ENCODE peak calls at places on chromosomes 5 and 9, in four cellular contexts. W is MM.1S; U is neural progenitor cell; N is stimulated activated CD4-positive, alpha-beta T cell treated with anti-CD3 and anti-CD28 coated beads, Interleukin-1b, Interleukin-23, amount 100 ng/mL, for 4 hours. Z is an unnamed sample.

GRCh38 chr9:89770779-89771178 is 166.0 kb downstream of the GADD45G start:
- DNase-seq in W (no peak), N (no peak), U (no peak), Z (no peak)

GRCh38 chr9:107282268-107282667 is 811 bp upstream of the RAD23B start:
- DNase-seq in W (no peak), U (no peak), N (no peak), Z (no peak)

GRCh38 chr5:113489299-113489698 is 1.0 kb upstream of the MCC start:
- DNase-seq in W (peak), N (no peak), U (no peak), Z (no peak)

GRCh38 chr5:68994645-68995044 is 99.2 kb upstream of the SLC30A5 start:
- DNase-seq in N (no peak), W (no peak), U (no peak), Z (no peak)

GRCh38 chr5:88734191-88734640 is 148.8 kb downstream of the MEF2C start:
- DNase-seq in N (no peak), U (no peak), W (peak), Z (no peak)

GRCh38 chr5:139637438-139638089 is 10.6 kb upstream of the CXXC5 start:
- DNase-seq in N (no peak), U (peak), W (peak), Z (peak)

GRCh38 chr5:158758666-158759065 is 341.1 kb downstream of the EBF1 start:
- DNase-seq in W (no peak), N (no peak), U (no peak), Z (no peak)

GRCh38 chr9:130675396-130675795 is 11.0 kb downstream of the PRDM12 start:
- DNase-seq in W (no peak), N (no peak), U (no peak), Z (no peak)

GRCh38 chr9:127539259-127539981 is 72.7 kb upstream of the STXBP1 start:
- DNase-seq in U (no peak), W (no peak), N (no peak), Z (no peak)

GRCh38 chr5:11234501-11234911 is 473.5 kb upstream of the DAP start:
- DNase-seq in W (no peak), N (no peak), U (no peak), Z (no peak)

GRCh38 chr5:122480146-122480545 is 168.1 kb downstream of the SNCAIP start:
- DNase-seq in N (no peak), W (no peak), U (no peak), Z (no peak)

GRCh38 chr9:123928471-123929176 is 1.3 kb downstream of the DENND1A start:
- DNase-seq in N (no peak), W (peak), U (no peak), Z (no peak)

GRCh38 chr9:126783958-126784357 is 20.9 kb upstream of the ZBTB43 start:
- DNase-seq in N (no peak), W (no peak), U (no peak), Z (no peak)

GRCh38 chr9:30348904-30349303 is 2035.5 kb upstream of the ACO1 start:
- DNase-seq in U (no peak), W (no peak), N (no peak), Z (no peak)

Z was measured in D721Med.